ENCODE peak calls at places on chromosomes 11 and 22, in six cellular contexts. Z is effector CD8-positive, alpha-beta T cell; C is stimulated activated CD4-positive, alpha-beta T cell treated with anti-CD3 and anti-CD28 coated beads, Interleukin-1b, Interleukin-23, amount 100 ng/mL, for 24 hours; J is lower leg skin; F is psoas muscle; W is AG10803. Y is an unnamed sample.

GRCh38 chr11:99934008-99934407 is 753.1 kb upstream of the ARHGAP42 start:
- DNase-seq in C (no peak), F (no peak), W (no peak), J (no peak), Z (no peak), Y (no peak)

GRCh38 chr22:48649466-48649865 is 1178.2 kb downstream of the BRD1 start:
- DNase-seq in Z (no peak), J (no peak), F (peak), W (no peak), C (no peak), Y (no peak)

GRCh38 chr22:20131856-20132685 is 467 bp downstream of the ZDHHC8 start:
- DNase-seq in W (peak), Z (no peak), J (no peak), F (peak), C (no peak), Y (peak)

GRCh38 chr22:35987487-35987886 is 41.1 kb downstream of the RBFOX2 start:
- DNase-seq in W (peak), F (no peak), C (no peak), J (no peak), Z (no peak), Y (no peak)

GRCh38 chr11:58788355-58789023 is 56.0 kb downstream of the GLYATL2 start:
- DNase-seq in J (no peak), F (no peak), C (peak), Z (peak), W (peak), Y (peak)

GRCh38 chr11:35247428-35247827 is 108.5 kb downstream of the CD44 start:
- DNase-seq in W (no peak), C (no peak), Z (peak), F (no peak), J (no peak), Y (no peak)

GRCh38 chr11:116384876-116385275 is 387.9 kb downstream of the BUD13 start:
- DNase-seq in C (no peak), J (no peak), Z (no peak), F (no peak), W (no peak), Y (no peak)

GRCh38 chr11:45180888-45181594 is 34.6 kb downstream of the PRDM11 start:
- DNase-seq in C (peak), Z (no peak), F (peak), W (peak), J (no peak), Y (peak)

GRCh38 chr11:17972987-17973386 is 39.9 kb downstream of the SERGEF start:
- DNase-seq in Z (no peak), F (peak), J (peak), W (peak), C (no peak), Y (peak)

GRCh38 chr22:41217553-41218157 is 12.5 kb downstream of the L3MBTL2 start:
- DNase-seq in W (peak), F (peak), C (no peak), J (peak), Z (no peak), Y (no peak)

GRCh38 chr11:77035580-77035979 is 1.4 kb downstream of the B3GNT6 start:
- DNase-seq in J (no peak), Z (no peak), W (no peak), C (no peak), F (no peak), Y (no peak)

GRCh38 chr11:114262681-114263509 is 33.3 kb upstream of the NNMT start:
- DNase-seq in J (no peak), F (peak), Z (no peak), C (no peak), W (peak), Y (peak)

GRCh38 chr11:40255457-40255856 is 1204.0 kb downstream of the LRRC4C start:
- DNase-seq in C (no peak), W (no peak), J (no peak), Z (no peak), F (no peak), Y (no peak)

GRCh38 chr11:72150882-72151281 is 15.4 kb downstream of the FOLR3 start:
- DNase-seq in C (no peak), J (no peak), W (no peak), F (no peak), Z (no peak), Y (no peak)

GRCh38 chr11:34345012-34345804 is 12.6 kb downstream of the ABTB2 start:
- DNase-seq in Z (no peak), F (peak), C (no peak), W (peak), J (no peak), Y (peak)

GRCh38 chr11:79702303-79702702 is 261.5 kb upstream of the TENM4 start:
- DNase-seq in J (no peak), Z (no peak), F (no peak), C (no peak), W (no peak), Y (no peak)

GRCh38 chr11:115632061-115632460 is 127.8 kb upstream of the CADM1 start:
- DNase-seq in Z (no peak), C (no peak), F (no peak), J (no peak), W (no peak), Y (no peak)